ENCODE peak calls at places on chromosomes 5 and 9, in five cellular contexts. One of them, this sample, is unnamed.

GRCh38 chr9:122320346-122320995 is 50.4 kb upstream of the PTGS1 start:
- DNase-seq in MCF 10A: no peak
- DNase-seq in AG10803: no peak
- DNase-seq in stomach: no peak
- DNase-seq in transverse colon: no peak
- DNase-seq in this sample: no peak

GRCh38 chr5:137203011-137203632 is 296.0 kb downstream of the SPOCK1 start:
- DNase-seq in transverse colon: no peak
- DNase-seq in stomach: no peak
- DNase-seq in MCF 10A: no peak
- DNase-seq in AG10803: no peak
- DNase-seq in this sample: no peak

GRCh38 chr5:113271015-113271414 is 163.8 kb downstream of the TSSK1B start:
- DNase-seq in transverse colon: no peak
- DNase-seq in MCF 10A: peak
- DNase-seq in AG10803: peak
- DNase-seq in stomach: no peak
- DNase-seq in this sample: no peak

GRCh38 chr5:149262315-149262714 is 9.3 kb upstream of the AFAP1L1 start:
- DNase-seq in transverse colon: no peak
- DNase-seq in MCF 10A: peak
- DNase-seq in stomach: no peak
- DNase-seq in AG10803: no peak
- DNase-seq in this sample: no peak

GRCh38 chr5:66247176-66247960 is 103.3 kb downstream of the SREK1 start:
- DNase-seq in AG10803: peak
- DNase-seq in stomach: no peak
- DNase-seq in MCF 10A: peak
- DNase-seq in transverse colon: no peak
- DNase-seq in this sample: no peak

GRCh38 chr9:117494401-117495130 is 79.7 kb upstream of the ASTN2 start:
- DNase-seq in MCF 10A: peak
- DNase-seq in stomach: no peak
- DNase-seq in transverse colon: no peak
- DNase-seq in AG10803: no peak
- DNase-seq in this sample: no peak

GRCh38 chr5:36174119-36174518 is 22.2 kb downstream of the SKP2 start:
- DNase-seq in AG10803: no peak
- DNase-seq in MCF 10A: no peak
- DNase-seq in stomach: no peak
- DNase-seq in transverse colon: no peak
- DNase-seq in this sample: no peak

GRCh38 chr9:16243798-16244197 is 626.7 kb downstream of the BNC2 start:
- DNase-seq in MCF 10A: no peak
- DNase-seq in stomach: no peak
- DNase-seq in transverse colon: no peak
- DNase-seq in AG10803: no peak
- DNase-seq in this sample: no peak

GRCh38 chr5:134567651-134568338 is 42.3 kb downstream of the JADE2 start:
- DNase-seq in stomach: no peak
- DNase-seq in transverse colon: peak
- DNase-seq in MCF 10A: peak
- DNase-seq in AG10803: peak
- DNase-seq in this sample: no peak

GRCh38 chr5:156201793-156202388 is 125.1 kb upstream of the SGCD start:
- DNase-seq in transverse colon: no peak
- DNase-seq in AG10803: peak
- DNase-seq in MCF 10A: peak
- DNase-seq in stomach: no peak
- DNase-seq in this sample: no peak

GRCh38 chr5:137320056-137321045 is 178.8 kb downstream of the SPOCK1 start:
- DNase-seq in MCF 10A: peak
- DNase-seq in transverse colon: no peak
- DNase-seq in stomach: peak
- DNase-seq in AG10803: peak
- DNase-seq in this sample: peak

GRCh38 chr5:142202282-142202681 is 93.7 kb downstream of the NDFIP1 start:
- DNase-seq in AG10803: peak
- DNase-seq in transverse colon: no peak
- DNase-seq in stomach: no peak
- DNase-seq in MCF 10A: peak
- DNase-seq in this sample: no peak

GRCh38 chr9:122058051-122058450 is 35.1 kb downstream of the TTLL11 start:
- DNase-seq in stomach: no peak
- DNase-seq in MCF 10A: no peak
- DNase-seq in AG10803: peak
- DNase-seq in transverse colon: no peak
- DNase-seq in this sample: no peak

GRCh38 chr9:112012026-112012902 is 115.7 kb downstream of the UGCG start:
- DNase-seq in MCF 10A: peak
- DNase-seq in AG10803: peak
- DNase-seq in stomach: peak
- DNase-seq in transverse colon: peak
- DNase-seq in this sample: peak

GRCh38 chr9:111597852-111598729 is 1.4 kb downstream of the PTGR1 start:
- DNase-seq in MCF 10A: peak
- DNase-seq in stomach: peak
- DNase-seq in transverse colon: peak
- DNase-seq in AG10803: peak
- DNase-seq in this sample: peak

GRCh38 chr9:36337865-36338264 is 62.2 kb downstream of the RNF38 start:
- DNase-seq in AG10803: no peak
- DNase-seq in MCF 10A: peak
- DNase-seq in stomach: no peak
- DNase-seq in transverse colon: no peak
- DNase-seq in this sample: no peak

GRCh38 chr9:99266136-99267023 is 44.3 kb downstream of the SEC61B start:
- DNase-seq in stomach: peak
- DNase-seq in transverse colon: peak
- DNase-seq in MCF 10A: peak
- DNase-seq in AG10803: peak
- DNase-seq in this sample: peak

GRCh38 chr9:7206221-7206758 is 448.5 kb downstream of the KDM4C start:
- DNase-seq in transverse colon: no peak
- DNase-seq in AG10803: no peak
- DNase-seq in stomach: no peak
- DNase-seq in MCF 10A: no peak
- DNase-seq in this sample: no peak

GRCh38 chr5:74192606-74193299 is 447.8 kb downstream of the ENC1 start:
- DNase-seq in transverse colon: no peak
- DNase-seq in stomach: no peak
- DNase-seq in MCF 10A: no peak
- DNase-seq in AG10803: peak
- DNase-seq in this sample: no peak

GRCh38 chr9:27499481-27499880 is 24.6 kb upstream of the IFNK start:
- DNase-seq in MCF 10A: peak
- DNase-seq in stomach: no peak
- DNase-seq in AG10803: peak
- DNase-seq in transverse colon: no peak
- DNase-seq in this sample: no peak

GRCh38 chr5:10353241-10354047 is at the start of gene MARCHF6:
- DNase-seq in AG10803: peak
- DNase-seq in stomach: peak
- DNase-seq in transverse colon: peak
- DNase-seq in MCF 10A: peak
- DNase-seq in this sample: peak
- TF ChIP-seq CTCF in AG10803: no peak
- TF ChIP-seq CTCF in stomach: no peak
- TF ChIP-seq CTCF in transverse colon: peak
- TF ChIP-seq CTCF in MCF 10A: no peak
- TF ChIP-seq CTCF in this sample: no peak

GRCh38 chr5:165495829-165496380 is 1990.5 kb downstream of the MAT2B start:
- DNase-seq in MCF 10A: peak
- DNase-seq in stomach: no peak
- DNase-seq in transverse colon: no peak
- DNase-seq in AG10803: no peak
- DNase-seq in this sample: no peak

GRCh38 chr5:165502893-165503696 is 1997.7 kb downstream of the MAT2B start:
- DNase-seq in MCF 10A: peak
- DNase-seq in AG10803: no peak
- DNase-seq in stomach: no peak
- DNase-seq in transverse colon: no peak
- DNase-seq in this sample: no peak

DNA sequence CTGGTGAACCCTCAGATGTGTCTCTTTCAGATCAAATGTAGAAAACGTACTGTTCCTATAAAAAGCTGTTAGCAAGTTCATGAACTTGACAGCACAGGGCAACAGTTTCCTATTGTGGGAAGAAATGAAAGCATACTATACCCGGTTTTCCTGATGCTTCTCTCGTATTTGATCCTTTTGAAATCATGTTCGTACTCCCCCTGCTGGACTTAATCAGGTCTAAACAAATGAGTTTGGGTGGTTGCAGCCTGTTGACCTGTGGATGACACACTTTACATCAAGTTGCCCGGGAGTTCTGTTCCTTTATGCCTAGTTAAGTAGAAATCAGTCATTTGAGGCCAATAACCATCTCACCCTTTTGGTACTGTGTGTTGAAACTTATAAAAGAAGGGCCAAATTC is 1992.3 kb downstream of the MAT2B start:
- DNase-seq in AG10803: no peak
- DNase-seq in stomach: no peak
- DNase-seq in transverse colon: no peak
- DNase-seq in MCF 10A: peak
- DNase-seq in this sample: peak
- TF ChIP-seq CTCF in AG10803: no peak
- TF ChIP-seq CTCF in stomach: no peak
- TF ChIP-seq CTCF in transverse colon: no peak
- TF ChIP-seq CTCF in MCF 10A: peak
- TF ChIP-seq CTCF in this sample: peak

DNA sequence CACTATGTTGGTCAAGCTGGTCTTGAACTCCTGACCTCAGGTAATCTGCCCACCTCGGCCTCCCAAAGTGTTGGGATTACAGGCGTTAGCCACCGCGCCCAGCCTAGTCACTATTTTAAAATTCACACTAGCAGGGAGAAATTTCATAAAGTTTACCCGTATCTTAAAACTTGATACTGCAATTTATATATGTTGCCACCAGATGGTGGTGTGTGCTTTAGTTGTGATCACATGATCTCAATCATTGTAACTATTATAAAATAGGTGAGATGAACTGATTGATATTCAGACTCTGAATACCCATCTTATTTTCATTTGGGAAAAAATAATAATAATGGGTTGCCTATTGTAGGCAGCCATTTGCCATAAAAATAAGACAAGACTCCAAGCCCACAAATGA is 1330.4 kb upstream of the WWC1 start:
- DNase-seq in MCF 10A: peak
- DNase-seq in AG10803: no peak
- DNase-seq in stomach: no peak
- DNase-seq in transverse colon: no peak
- DNase-seq in this sample: no peak
- TF ChIP-seq CTCF in MCF 10A: peak
- TF ChIP-seq CTCF in AG10803: peak
- TF ChIP-seq CTCF in stomach: no peak
- TF ChIP-seq CTCF in transverse colon: peak
- TF ChIP-seq CTCF in this sample: peak

GRCh38 chr5:7518947-7519560 is 123.1 kb downstream of the ADCY2 start:
- DNase-seq in MCF 10A: no peak
- DNase-seq in stomach: no peak
- DNase-seq in transverse colon: no peak
- DNase-seq in AG10803: no peak
- DNase-seq in this sample: no peak

GRCh38 chr5:7517006-7517405 is 121.1 kb downstream of the ADCY2 start:
- DNase-seq in transverse colon: no peak
- DNase-seq in AG10803: no peak
- DNase-seq in stomach: no peak
- DNase-seq in MCF 10A: no peak
- DNase-seq in this sample: no peak

GRCh38 chr5:7519564-7519963 is 123.6 kb downstream of the ADCY2 start:
- DNase-seq in MCF 10A: no peak
- DNase-seq in transverse colon: no peak
- DNase-seq in stomach: no peak
- DNase-seq in AG10803: no peak
- DNase-seq in this sample: no peak
- TF ChIP-seq CTCF in MCF 10A: no peak
- TF ChIP-seq CTCF in transverse colon: no peak
- TF ChIP-seq CTCF in stomach: no peak
- TF ChIP-seq CTCF in AG10803: no peak
- TF ChIP-seq CTCF in this sample: no peak

GRCh38 chr5:170769898-170770416 is 13.6 kb upstream of the GABRP start:
- DNase-seq in AG10803: no peak
- DNase-seq in transverse colon: no peak
- DNase-seq in stomach: no peak
- DNase-seq in MCF 10A: no peak
- DNase-seq in this sample: no peak

GRCh38 chr5:170773031-170773985 is 10.2 kb upstream of the GABRP start:
- DNase-seq in transverse colon: no peak
- DNase-seq in MCF 10A: no peak
- DNase-seq in AG10803: no peak
- DNase-seq in stomach: peak
- DNase-seq in this sample: peak

GRCh38 chr5:170769236-170769635 is 14.3 kb upstream of the GABRP start:
- DNase-seq in stomach: no peak
- DNase-seq in AG10803: no peak
- DNase-seq in MCF 10A: no peak
- DNase-seq in transverse colon: no peak
- DNase-seq in this sample: no peak

DNA sequence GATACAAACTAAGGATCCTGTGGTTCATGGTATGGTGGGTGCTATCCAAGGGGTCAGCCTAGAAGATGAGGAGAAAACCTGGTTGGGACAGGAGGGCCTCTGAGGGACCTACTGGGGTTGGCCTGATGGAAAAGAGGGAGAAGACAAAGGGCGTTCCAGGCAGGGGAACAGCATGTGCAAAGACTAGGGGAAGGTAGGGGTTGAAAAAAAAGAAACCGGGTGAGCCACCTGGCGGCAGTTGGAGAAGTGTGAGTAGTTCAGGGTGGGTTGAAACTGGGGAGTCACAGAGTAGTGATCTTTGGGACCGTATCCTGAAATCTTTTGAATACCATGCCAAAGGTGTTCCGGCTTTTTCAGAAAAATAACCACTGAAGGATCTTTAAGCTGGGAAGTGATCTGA is 8.7 kb upstream of the GABRP start:
- DNase-seq in MCF 10A: no peak
- DNase-seq in transverse colon: no peak
- DNase-seq in AG10803: no peak
- DNase-seq in stomach: no peak
- DNase-seq in this sample: no peak
- TF ChIP-seq CTCF in MCF 10A: no peak
- TF ChIP-seq CTCF in transverse colon: no peak
- TF ChIP-seq CTCF in AG10803: no peak
- TF ChIP-seq CTCF in stomach: no peak
- TF ChIP-seq CTCF in this sample: no peak

GRCh38 chr9:136694163-136694864 is 7.1 kb upstream of the AGPAT2 start:
- DNase-seq in stomach: peak
- DNase-seq in MCF 10A: peak
- DNase-seq in AG10803: peak
- DNase-seq in transverse colon: peak
- DNase-seq in this sample: peak
- TF ChIP-seq CTCF in stomach: no peak
- TF ChIP-seq CTCF in MCF 10A: peak
- TF ChIP-seq CTCF in AG10803: peak
- TF ChIP-seq CTCF in transverse colon: peak
- TF ChIP-seq CTCF in this sample: peak

This sample was measured in Calu3.